ENCODE peak calls at places on chromosomes 5 and 9, in four cellular contexts. One of them, this sample, is unnamed.

GRCh38 chr5:36529142-36529541 is 77.3 kb upstream of the SLC1A3 start:
- DNase-seq in nucleus accumbens: no peak
- DNase-seq in COR-L47: no peak
- DNase-seq in ecto neural progenitor cell: no peak
- DNase-seq in this sample: no peak

GRCh38 chr5:175713930-175714329 is 56.1 kb downstream of the HRH2 start:
- DNase-seq in nucleus accumbens: no peak
- DNase-seq in ecto neural progenitor cell: no peak
- DNase-seq in COR-L47: no peak
- DNase-seq in this sample: no peak

GRCh38 chr5:57175586-57175985 is 1.7 kb downstream of the GPBP1 start:
- DNase-seq in nucleus accumbens: no peak
- DNase-seq in COR-L47: no peak
- DNase-seq in ecto neural progenitor cell: no peak
- DNase-seq in this sample: no peak

GRCh38 chr5:93622240-93622885 is 39.3 kb downstream of the NR2F1 start:
- DNase-seq in COR-L47: peak
- DNase-seq in ecto neural progenitor cell: no peak
- DNase-seq in nucleus accumbens: no peak
- DNase-seq in this sample: no peak

GRCh38 chr9:35798658-35799366 is 7.4 kb downstream of the NPR2 start:
- DNase-seq in nucleus accumbens: no peak
- DNase-seq in COR-L47: no peak
- DNase-seq in ecto neural progenitor cell: no peak
- DNase-seq in this sample: no peak

GRCh38 chr5:81393783-81394718 is at the start of gene ACOT12:
- DNase-seq in COR-L47: no peak
- DNase-seq in nucleus accumbens: no peak
- DNase-seq in ecto neural progenitor cell: peak
- DNase-seq in this sample: no peak

GRCh38 chr5:33470544-33470943 is 29.8 kb downstream of the TARS1 start:
- DNase-seq in ecto neural progenitor cell: no peak
- DNase-seq in COR-L47: peak
- DNase-seq in nucleus accumbens: no peak
- DNase-seq in this sample: no peak

GRCh38 chr9:124411514-124412227 is 3.6 kb downstream of the PSMB7 start:
- DNase-seq in COR-L47: no peak
- DNase-seq in ecto neural progenitor cell: no peak
- DNase-seq in nucleus accumbens: no peak
- DNase-seq in this sample: no peak

GRCh38 chr9:70110194-70111041 is 66.8 kb downstream of the MAMDC2 start:
- DNase-seq in nucleus accumbens: no peak
- DNase-seq in COR-L47: peak
- DNase-seq in ecto neural progenitor cell: no peak
- DNase-seq in this sample: peak

GRCh38 chr5:135341021-135341666 is 57.9 kb downstream of the MACROH2A1 start:
- DNase-seq in nucleus accumbens: no peak
- DNase-seq in ecto neural progenitor cell: no peak
- DNase-seq in COR-L47: no peak
- DNase-seq in this sample: no peak

GRCh38 chr5:14357441-14357840 is 214.3 kb downstream of the TRIO start:
- DNase-seq in COR-L47: peak
- DNase-seq in nucleus accumbens: no peak
- DNase-seq in ecto neural progenitor cell: no peak
- DNase-seq in this sample: no peak

GRCh38 chr9:76887003-76887821 is 18.7 kb downstream of the PRUNE2 start:
- DNase-seq in ecto neural progenitor cell: no peak
- DNase-seq in COR-L47: no peak
- DNase-seq in nucleus accumbens: no peak
- DNase-seq in this sample: no peak

GRCh38 chr5:140554454-140554853 is 2.8 kb downstream of the SRA1 start:
- DNase-seq in COR-L47: no peak
- DNase-seq in nucleus accumbens: no peak
- DNase-seq in ecto neural progenitor cell: no peak
- DNase-seq in this sample: no peak

GRCh38 chr9:6715755-6716643 is 41.8 kb upstream of the KDM4C start:
- DNase-seq in COR-L47: peak
- DNase-seq in ecto neural progenitor cell: peak
- DNase-seq in nucleus accumbens: peak
- DNase-seq in this sample: no peak

GRCh38 chr9:23683021-23683431 is 143.0 kb downstream of the ELAVL2 start:
- DNase-seq in COR-L47: peak
- DNase-seq in ecto neural progenitor cell: no peak
- DNase-seq in nucleus accumbens: no peak
- DNase-seq in this sample: no peak

GRCh38 chr5:78627175-78627574 is 21.4 kb downstream of the LHFPL2 start:
- DNase-seq in ecto neural progenitor cell: no peak
- DNase-seq in COR-L47: no peak
- DNase-seq in nucleus accumbens: no peak
- DNase-seq in this sample: no peak

GRCh38 chr5:146040559-146040958 is 64.8 kb downstream of the PLAC8L1 start:
- DNase-seq in COR-L47: no peak
- DNase-seq in ecto neural progenitor cell: no peak
- DNase-seq in nucleus accumbens: no peak
- DNase-seq in this sample: no peak

GRCh38 chr9:110619831-110620230 is 40.3 kb upstream of the SVEP1 start:
- DNase-seq in nucleus accumbens: no peak
- DNase-seq in COR-L47: no peak
- DNase-seq in ecto neural progenitor cell: no peak
- DNase-seq in this sample: no peak

GRCh38 chr9:17528859-17529258 is 50.0 kb upstream of the SH3GL2 start:
- DNase-seq in ecto neural progenitor cell: no peak
- DNase-seq in COR-L47: peak
- DNase-seq in nucleus accumbens: no peak
- DNase-seq in this sample: no peak

GRCh38 chr5:17219006-17219422 is 1.6 kb downstream of the BASP1 start:
- DNase-seq in ecto neural progenitor cell: peak
- DNase-seq in nucleus accumbens: peak
- DNase-seq in COR-L47: peak
- DNase-seq in this sample: no peak

GRCh38 chr5:45189481-45189880 is 380.7 kb downstream of the MRPS30 start:
- DNase-seq in nucleus accumbens: no peak
- DNase-seq in COR-L47: no peak
- DNase-seq in ecto neural progenitor cell: no peak
- DNase-seq in this sample: no peak

GRCh38 chr5:31638286-31638685 is 645 bp upstream of the PDZD2 start:
- DNase-seq in nucleus accumbens: no peak
- DNase-seq in ecto neural progenitor cell: peak
- DNase-seq in COR-L47: no peak
- DNase-seq in this sample: no peak

GRCh38 chr5:115785395-115786009 is 31.0 kb downstream of the CDO1 start:
- DNase-seq in COR-L47: no peak
- DNase-seq in nucleus accumbens: no peak
- DNase-seq in ecto neural progenitor cell: peak
- DNase-seq in this sample: no peak

GRCh38 chr5:137220523-137220927 is 278.6 kb downstream of the SPOCK1 start:
- DNase-seq in ecto neural progenitor cell: no peak
- DNase-seq in COR-L47: peak
- DNase-seq in nucleus accumbens: no peak
- DNase-seq in this sample: no peak

GRCh38 chr5:149641000-149641576 is 59.8 kb downstream of the ARHGEF37 start:
- DNase-seq in ecto neural progenitor cell: no peak
- DNase-seq in COR-L47: no peak
- DNase-seq in nucleus accumbens: no peak
- DNase-seq in this sample: no peak

GRCh38 chr5:160694896-160695295 is 157.1 kb downstream of the ATP10B start:
- DNase-seq in nucleus accumbens: no peak
- DNase-seq in COR-L47: no peak
- DNase-seq in ecto neural progenitor cell: no peak
- DNase-seq in this sample: no peak

GRCh38 chr9:79266986-79267385 is 304.8 kb upstream of the TLE4 start:
- DNase-seq in COR-L47: no peak
- DNase-seq in nucleus accumbens: no peak
- DNase-seq in ecto neural progenitor cell: no peak
- DNase-seq in this sample: no peak